ENCODE peak calls at places on chromosomes 4 and X, in seven cellular contexts. B is GM06990, V is psoas muscle, K is left ventricle myocardium inferior, Z is NB4, P is tibial nerve, J is heart right ventricle. Y is an unnamed sample.

GRCh38 chr4:21848001-21848400 is 100.6 kb downstream of the KCNIP4 start:
- DNase-seq in B (no peak), V (no peak), K (no peak), Z (no peak), P (no peak), J (no peak), Y (no peak)

GRCh38 chr4:126513596-126513995 is 1119.2 kb upstream of the INTU start:
- DNase-seq in B (no peak), V (no peak), K (no peak), Z (no peak), P (no peak), J (no peak), Y (no peak)

GRCh38 chr4:123037809-123038208 is 115.4 kb upstream of the NUDT6 start:
- DNase-seq in B (no peak), V (no peak), K (no peak), Z (no peak), P (no peak), J (no peak), Y (no peak)

GRCh38 chr4:95465010-95465409 is 83.8 kb downstream of the UNC5C start:
- DNase-seq in B (no peak), V (no peak), K (no peak), Z (no peak), P (no peak), J (no peak), Y (no peak)

GRCh38 chr4:3700223-3700622 is 66.0 kb upstream of the ADRA2C start:
- DNase-seq in B (no peak), V (peak), K (no peak), Z (no peak), P (no peak), J (no peak), Y (no peak)

GRCh38 chr4:129043523-129043922 is 49.8 kb downstream of the SCLT1 start:
- DNase-seq in B (no peak), V (no peak), K (no peak), Z (peak), P (no peak), J (no peak), Y (no peak)

GRCh38 chr4:160351018-160351417 is 1248.1 kb downstream of the RAPGEF2 start:
- DNase-seq in B (no peak), V (no peak), K (no peak), Z (no peak), P (no peak), J (no peak), Y (no peak)

GRCh38 chr4:98639108-98639507 is 19.3 kb downstream of the TSPAN5 start:
- DNase-seq in B (no peak), V (no peak), K (no peak), Z (no peak), P (no peak), J (no peak), Y (no peak)

GRCh38 chr4:77358315-77358928 is 201.4 kb downstream of the CCNG2 start:
- DNase-seq in B (no peak), V (no peak), K (no peak), Z (peak), P (peak), J (no peak), Y (peak)

GRCh38 chr4:44056721-44057151 is 391.9 kb downstream of the KCTD8 start:
- DNase-seq in B (no peak), V (no peak), K (no peak), Z (no peak), P (no peak), J (no peak), Y (no peak)

GRCh38 chrX:133373366-133374079 is 41.8 kb downstream of the GPC4 start:
- DNase-seq in B (no peak), V (no peak), K (no peak), Z (no peak), P (no peak), J (no peak), Y (no peak)

GRCh38 chr4:54255881-54256280 is 26.8 kb downstream of the PDGFRA start:
- DNase-seq in B (no peak), V (no peak), K (no peak), Z (no peak), P (no peak), J (no peak), Y (no peak)

GRCh38 chrX:118181030-118181429 is 64.4 kb upstream of the KLHL13 start:
- DNase-seq in B (no peak), V (no peak), K (no peak), Z (no peak), P (no peak), J (no peak), Y (no peak)

GRCh38 chr4:65559270-65559669 is 111.0 kb downstream of the EPHA5 start:
- DNase-seq in B (no peak), V (no peak), K (no peak), Z (no peak), P (no peak), J (no peak), Y (no peak)

GRCh38 chr4:41331224-41331623 is 74.5 kb downstream of the UCHL1 start:
- DNase-seq in B (no peak), V (no peak), K (no peak), Z (no peak), P (no peak), J (no peak), Y (no peak)

GRCh38 chr4:95255396-95256107 is 293.2 kb downstream of the UNC5C start:
- DNase-seq in B (no peak), V (no peak), K (no peak), Z (no peak), P (peak), J (no peak), Y (no peak)

GRCh38 chr4:186144180-186144579 is 39.7 kb downstream of the FAM149A start:
- DNase-seq in B (no peak), V (no peak), K (peak), Z (no peak), P (no peak), J (no peak), Y (no peak)
- TF ChIP-seq CTCF in B (no peak), V (peak), K (peak), Z (no peak), P (peak), J (peak), Y (no peak)

DNA sequence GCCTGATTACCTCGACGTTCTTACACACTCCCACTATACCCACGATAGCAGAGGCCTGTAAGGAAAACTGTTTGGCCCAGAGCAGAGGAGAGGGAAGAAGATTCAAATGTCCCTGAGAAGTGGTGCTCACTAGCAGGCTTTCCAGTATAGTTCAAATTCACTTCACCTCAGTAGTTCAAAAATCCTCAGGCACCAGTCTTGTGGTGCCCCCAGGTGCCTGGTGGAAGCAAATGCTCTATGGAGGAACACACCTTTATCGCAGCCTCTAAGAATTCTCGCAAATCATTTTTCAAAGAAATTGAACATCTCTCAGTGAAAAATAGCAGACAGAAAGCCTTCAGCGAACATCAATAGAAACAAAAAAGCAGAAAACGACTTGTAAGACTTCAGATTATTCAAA is 12.2 kb upstream of the MTMR1 start:
- DNase-seq in B (no peak), V (no peak), K (no peak), Z (peak), P (no peak), J (no peak), Y (no peak)
- TF ChIP-seq CTCF in B (peak), V (no peak), K (peak), Z (peak), P (peak), J (peak), Y (no peak)

GRCh38 chrX:47898024-47898423 is 61.3 kb downstream of the ZNF81 start:
- DNase-seq in B (no peak), V (no peak), K (no peak), Z (no peak), P (no peak), J (no peak), Y (no peak)
- TF ChIP-seq CTCF in B (no peak), V (no peak), K (no peak), Z (no peak), P (no peak), J (no peak), Y (no peak)

GRCh38 chrX:44904542-44905115 is 31.6 kb downstream of the KDM6A start:
- DNase-seq in B (no peak), V (no peak), K (no peak), Z (no peak), P (no peak), J (no peak), Y (no peak)
- TF ChIP-seq CTCF in B (peak), V (no peak), K (no peak), Z (no peak), P (no peak), J (no peak), Y (no peak)

DNA sequence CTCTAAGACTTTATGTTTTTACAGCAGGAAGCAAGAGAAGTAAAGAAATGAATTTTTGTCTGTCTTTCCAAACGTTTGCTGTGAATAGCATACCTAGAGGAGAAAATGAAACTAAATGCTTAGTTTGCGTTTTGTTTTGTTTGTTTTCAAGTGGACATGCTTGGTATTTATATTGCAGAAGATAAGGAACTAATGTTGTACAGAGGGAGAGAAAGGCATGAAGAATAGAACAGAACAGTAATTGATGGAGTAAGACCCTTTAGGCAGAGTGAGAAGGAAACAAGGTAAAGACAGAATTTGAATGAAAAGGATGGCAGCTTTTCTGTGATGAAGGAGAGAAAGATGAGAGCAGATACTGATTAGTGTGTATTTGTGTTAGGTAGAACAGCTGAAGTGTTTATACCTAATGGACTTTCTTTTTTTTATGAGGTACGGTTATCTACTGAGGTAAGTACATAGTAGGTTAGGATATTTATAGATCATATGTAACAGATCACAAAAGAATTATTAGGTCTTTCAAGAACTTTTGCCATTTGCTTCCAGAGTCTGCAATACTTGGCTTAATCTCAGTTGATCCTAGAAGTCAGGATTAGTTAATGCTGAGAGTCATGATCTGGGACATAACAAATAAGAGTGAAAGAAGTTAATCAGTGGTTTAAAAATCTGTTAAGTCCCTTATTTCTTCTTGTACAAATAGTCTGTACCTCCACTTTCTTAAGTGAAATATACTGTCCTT is 36.9 kb downstream of the FABP2 start:
- DNase-seq in B (no peak), V (no peak), K (no peak), Z (no peak), P (no peak), J (no peak), Y (no peak)
- TF ChIP-seq CTCF in B (no peak), V (no peak), K (peak), Z (no peak), P (peak), J (no peak), Y (no peak)

DNA sequence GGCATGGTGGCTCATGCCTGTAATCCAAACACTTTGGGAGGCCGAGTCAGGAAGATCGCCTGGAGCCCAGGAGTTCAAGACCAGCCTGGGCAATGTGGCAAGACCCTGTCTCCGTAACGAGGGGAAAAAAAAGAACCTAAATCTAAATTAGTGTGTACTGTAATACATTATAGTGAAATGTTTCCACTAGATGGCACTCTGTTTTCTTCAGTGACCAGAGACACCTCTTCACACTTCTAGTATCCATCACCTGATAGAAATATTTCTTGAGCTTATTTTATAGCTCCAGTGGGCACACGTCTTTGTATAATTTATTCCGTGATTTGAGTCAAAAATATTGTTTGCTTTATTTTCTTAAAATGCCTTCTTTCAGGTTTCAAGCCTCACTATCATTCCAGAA is 600.9 kb upstream of the DIPK2B start:
- DNase-seq in B (no peak), V (no peak), K (no peak), Z (peak), P (no peak), J (no peak), Y (peak)
- TF ChIP-seq CTCF in B (peak), V (peak), K (peak), Z (no peak), P (peak), J (peak), Y (no peak)